ENCODE peak calls at places on chromosomes 6 and 20, in ten cellular contexts. One of them, this sample, is unnamed.

GRCh38 chr6:105988321-105988720 is 97.8 kb upstream of the PRDM1 start:
- DNase-seq in spleen: no peak
- DNase-seq in H1: no peak
- DNase-seq in HCT116: no peak
- DNase-seq in HL-60: no peak
- DNase-seq in SK-N-SH: no peak
- DNase-seq in stomach: no peak
- DNase-seq in HepG2: no peak
- DNase-seq in transverse colon: no peak
- DNase-seq in GM23338: no peak
- DNase-seq in this sample: no peak

GRCh38 chr6:138296786-138297185 is 78.5 kb upstream of the PBOV1 start:
- DNase-seq in spleen: no peak
- DNase-seq in H1: no peak
- DNase-seq in HCT116: no peak
- DNase-seq in HL-60: no peak
- DNase-seq in SK-N-SH: no peak
- DNase-seq in stomach: no peak
- DNase-seq in HepG2: no peak
- DNase-seq in transverse colon: no peak
- DNase-seq in GM23338: no peak
- DNase-seq in this sample: no peak

GRCh38 chr6:1423578-1423977 is 34.2 kb downstream of the FOXF2 start:
- DNase-seq in spleen: no peak
- DNase-seq in H1: no peak
- DNase-seq in HCT116: no peak
- DNase-seq in HL-60: no peak
- DNase-seq in SK-N-SH: no peak
- DNase-seq in stomach: no peak
- DNase-seq in HepG2: no peak
- DNase-seq in transverse colon: no peak
- DNase-seq in GM23338: no peak
- DNase-seq in this sample: no peak

GRCh38 chr6:24191346-24191745 is 65.3 kb downstream of the NRSN1 start:
- DNase-seq in spleen: no peak
- DNase-seq in H1: no peak
- DNase-seq in HCT116: no peak
- DNase-seq in HL-60: no peak
- DNase-seq in SK-N-SH: peak
- DNase-seq in stomach: no peak
- DNase-seq in HepG2: no peak
- DNase-seq in transverse colon: no peak
- DNase-seq in GM23338: no peak
- DNase-seq in this sample: no peak

GRCh38 chr6:70527071-70527737 is 39.5 kb upstream of the SDHAF4 start:
- DNase-seq in spleen: no peak
- DNase-seq in H1: no peak
- DNase-seq in HCT116: no peak
- DNase-seq in HL-60: no peak
- DNase-seq in SK-N-SH: no peak
- DNase-seq in stomach: no peak
- DNase-seq in HepG2: no peak
- DNase-seq in transverse colon: no peak
- DNase-seq in GM23338: no peak
- DNase-seq in this sample: no peak

GRCh38 chr20:59431014-59431413 is 130.6 kb downstream of the EDN3 start:
- DNase-seq in spleen: no peak
- DNase-seq in H1: no peak
- DNase-seq in HCT116: no peak
- DNase-seq in HL-60: no peak
- DNase-seq in SK-N-SH: peak
- DNase-seq in stomach: no peak
- DNase-seq in HepG2: no peak
- DNase-seq in transverse colon: no peak
- DNase-seq in GM23338: no peak
- DNase-seq in this sample: no peak

GRCh38 chr6:28215425-28215824 is 9.7 kb upstream of the ZSCAN9 start:
- DNase-seq in spleen: no peak
- DNase-seq in H1: no peak
- DNase-seq in HCT116: no peak
- DNase-seq in HL-60: no peak
- DNase-seq in SK-N-SH: no peak
- DNase-seq in stomach: no peak
- DNase-seq in HepG2: no peak
- DNase-seq in transverse colon: peak
- DNase-seq in GM23338: peak
- DNase-seq in this sample: no peak

GRCh38 chr20:23022849-23023248 is 12.3 kb upstream of the SSTR4 start:
- DNase-seq in spleen: no peak
- DNase-seq in H1: no peak
- DNase-seq in HCT116: no peak
- DNase-seq in HL-60: no peak
- DNase-seq in SK-N-SH: no peak
- DNase-seq in stomach: peak
- DNase-seq in HepG2: no peak
- DNase-seq in transverse colon: no peak
- DNase-seq in GM23338: no peak
- DNase-seq in this sample: no peak

GRCh38 chr20:25321991-25322390 is 68.6 kb downstream of the ABHD12 start:
- DNase-seq in spleen: no peak
- DNase-seq in H1: no peak
- DNase-seq in HCT116: no peak
- DNase-seq in HL-60: no peak
- DNase-seq in SK-N-SH: no peak
- DNase-seq in stomach: no peak
- DNase-seq in HepG2: no peak
- DNase-seq in transverse colon: no peak
- DNase-seq in GM23338: no peak
- DNase-seq in this sample: no peak

GRCh38 chr6:167094436-167094819 is 28.5 kb upstream of the CCR6 start:
- DNase-seq in spleen: no peak
- DNase-seq in H1: no peak
- DNase-seq in HCT116: no peak
- DNase-seq in HL-60: no peak
- DNase-seq in SK-N-SH: no peak
- DNase-seq in stomach: no peak
- DNase-seq in HepG2: no peak
- DNase-seq in transverse colon: no peak
- DNase-seq in GM23338: no peak
- DNase-seq in this sample: no peak
- TF ChIP-seq POLR2AphosphoS5 in spleen: no peak
- TF ChIP-seq POLR2AphosphoS5 in H1: no peak
- TF ChIP-seq POLR2AphosphoS5 in HCT116: no peak
- TF ChIP-seq POLR2AphosphoS5 in HL-60: no peak
- TF ChIP-seq POLR2AphosphoS5 in SK-N-SH: no peak
- TF ChIP-seq POLR2AphosphoS5 in stomach: no peak
- TF ChIP-seq POLR2AphosphoS5 in HepG2: no peak
- TF ChIP-seq POLR2AphosphoS5 in transverse colon: no peak
- TF ChIP-seq POLR2AphosphoS5 in GM23338: no peak
- TF ChIP-seq POLR2AphosphoS5 in this sample: no peak

GRCh38 chr6:36822506-36823269 is 16.6 kb downstream of the CPNE5 start:
- DNase-seq in spleen: no peak
- DNase-seq in H1: no peak
- DNase-seq in HCT116: no peak
- DNase-seq in HL-60: no peak
- DNase-seq in SK-N-SH: no peak
- DNase-seq in stomach: no peak
- DNase-seq in HepG2: no peak
- DNase-seq in transverse colon: no peak
- DNase-seq in GM23338: no peak
- DNase-seq in this sample: no peak

GRCh38 chr6:36823421-36824096 is 15.7 kb downstream of the CPNE5 start:
- DNase-seq in spleen: no peak
- DNase-seq in H1: no peak
- DNase-seq in HCT116: no peak
- DNase-seq in HL-60: no peak
- DNase-seq in SK-N-SH: no peak
- DNase-seq in stomach: no peak
- DNase-seq in HepG2: no peak
- DNase-seq in transverse colon: no peak
- DNase-seq in GM23338: no peak
- DNase-seq in this sample: no peak

GRCh38 chr6:36825452-36825851 is 13.8 kb downstream of the CPNE5 start:
- DNase-seq in spleen: no peak
- DNase-seq in H1: no peak
- DNase-seq in HCT116: no peak
- DNase-seq in HL-60: no peak
- DNase-seq in SK-N-SH: peak
- DNase-seq in stomach: no peak
- DNase-seq in HepG2: no peak
- DNase-seq in transverse colon: no peak
- DNase-seq in GM23338: no peak
- DNase-seq in this sample: no peak

GRCh38 chr6:36825996-36826395 is 13.2 kb downstream of the CPNE5 start:
- DNase-seq in spleen: no peak
- DNase-seq in H1: no peak
- DNase-seq in HCT116: no peak
- DNase-seq in HL-60: no peak
- DNase-seq in SK-N-SH: no peak
- DNase-seq in stomach: no peak
- DNase-seq in HepG2: no peak
- DNase-seq in transverse colon: no peak
- DNase-seq in GM23338: no peak
- DNase-seq in this sample: no peak

DNA sequence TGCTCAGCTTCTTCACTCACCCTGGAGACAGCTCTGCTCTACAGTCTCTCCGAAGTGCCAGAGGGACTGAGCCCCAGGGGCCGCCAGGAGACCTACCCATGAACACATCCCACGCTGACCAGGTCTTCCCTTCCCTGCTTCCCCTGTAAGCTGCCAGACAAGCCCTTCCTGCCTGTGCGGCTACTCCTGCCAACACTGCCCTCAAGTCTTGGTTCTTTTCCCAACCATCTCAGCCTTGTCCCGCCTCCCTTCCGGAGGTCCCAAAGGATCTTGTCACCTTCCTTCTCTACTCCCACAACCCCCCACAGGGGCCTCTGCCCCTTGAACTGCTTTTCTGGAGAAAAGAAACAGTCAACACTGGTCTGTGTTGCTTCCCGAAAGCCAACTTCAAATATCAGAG is 15.0 kb downstream of the CPNE5 start:
- DNase-seq in spleen: no peak
- DNase-seq in H1: no peak
- DNase-seq in HCT116: no peak
- DNase-seq in HL-60: no peak
- DNase-seq in SK-N-SH: no peak
- DNase-seq in stomach: no peak
- DNase-seq in HepG2: no peak
- DNase-seq in transverse colon: no peak
- DNase-seq in GM23338: no peak
- DNase-seq in this sample: no peak
- H3K27ac ChIP-seq in spleen: no peak
- H3K27ac ChIP-seq in H1: no peak
- H3K27ac ChIP-seq in HCT116: no peak
- H3K27ac ChIP-seq in HL-60: no peak
- H3K27ac ChIP-seq in SK-N-SH: no peak
- H3K27ac ChIP-seq in stomach: no peak
- H3K27ac ChIP-seq in HepG2: no peak
- H3K27ac ChIP-seq in transverse colon: no peak
- H3K27ac ChIP-seq in GM23338: no peak
- H3K27ac ChIP-seq in this sample: no peak

DNA sequence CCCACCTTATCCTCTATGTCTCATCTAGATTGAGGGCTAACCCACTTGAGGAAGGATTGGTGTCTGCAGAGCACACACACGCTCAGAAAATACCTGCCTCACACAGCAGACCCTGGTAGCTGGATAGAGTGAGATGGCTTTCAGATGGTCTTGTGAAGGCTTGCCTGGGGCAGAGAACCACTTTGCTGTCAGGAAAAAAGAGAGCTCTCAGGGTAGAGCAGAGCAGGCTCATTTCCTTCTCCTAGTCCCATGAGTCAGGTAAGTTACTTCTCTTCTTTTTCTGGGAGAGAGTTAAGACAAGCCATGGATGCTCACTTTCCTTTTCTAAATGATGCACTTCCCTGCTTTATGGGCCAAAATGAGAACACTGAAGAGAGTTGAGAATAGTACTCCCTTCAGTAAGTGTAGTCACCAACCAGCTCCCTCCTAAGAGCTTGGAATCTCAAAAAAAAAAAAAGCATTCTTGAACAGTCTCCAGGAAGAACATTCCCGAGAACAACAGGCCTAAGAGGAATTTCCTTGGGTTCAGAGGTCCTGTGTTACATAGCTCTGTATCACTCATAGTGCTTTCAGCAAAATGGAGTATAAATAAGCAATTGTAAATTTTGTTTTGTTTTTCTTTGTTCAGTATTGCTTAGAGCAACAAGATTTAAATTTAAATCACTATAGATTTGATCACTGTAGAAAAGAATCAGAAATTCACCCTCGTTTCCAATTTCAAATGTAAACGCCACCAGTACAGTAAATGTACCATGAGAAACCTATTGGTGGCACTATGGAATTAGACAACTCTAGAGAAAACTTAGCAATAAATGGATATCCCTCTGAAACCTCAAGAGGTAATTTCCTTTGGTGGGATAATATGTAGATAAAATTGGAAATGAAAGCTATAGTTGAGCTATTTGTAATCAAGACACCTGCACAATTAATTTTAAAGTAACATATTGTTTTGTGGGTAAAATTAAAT is 530.3 kb downstream of the RFPL4B start:
- DNase-seq in spleen: no peak
- DNase-seq in H1: no peak
- DNase-seq in HCT116: no peak
- DNase-seq in HL-60: no peak
- DNase-seq in SK-N-SH: peak
- DNase-seq in stomach: no peak
- DNase-seq in HepG2: no peak
- DNase-seq in transverse colon: no peak
- DNase-seq in GM23338: peak
- DNase-seq in this sample: no peak
- TF ChIP-seq POLR2AphosphoS5 in spleen: no peak
- TF ChIP-seq POLR2AphosphoS5 in H1: no peak
- TF ChIP-seq POLR2AphosphoS5 in HCT116: no peak
- TF ChIP-seq POLR2AphosphoS5 in HL-60: no peak
- TF ChIP-seq POLR2AphosphoS5 in SK-N-SH: peak
- TF ChIP-seq POLR2AphosphoS5 in stomach: no peak
- TF ChIP-seq POLR2AphosphoS5 in HepG2: no peak
- TF ChIP-seq POLR2AphosphoS5 in transverse colon: no peak
- TF ChIP-seq POLR2AphosphoS5 in GM23338: no peak
- TF ChIP-seq POLR2AphosphoS5 in this sample: no peak

DNA sequence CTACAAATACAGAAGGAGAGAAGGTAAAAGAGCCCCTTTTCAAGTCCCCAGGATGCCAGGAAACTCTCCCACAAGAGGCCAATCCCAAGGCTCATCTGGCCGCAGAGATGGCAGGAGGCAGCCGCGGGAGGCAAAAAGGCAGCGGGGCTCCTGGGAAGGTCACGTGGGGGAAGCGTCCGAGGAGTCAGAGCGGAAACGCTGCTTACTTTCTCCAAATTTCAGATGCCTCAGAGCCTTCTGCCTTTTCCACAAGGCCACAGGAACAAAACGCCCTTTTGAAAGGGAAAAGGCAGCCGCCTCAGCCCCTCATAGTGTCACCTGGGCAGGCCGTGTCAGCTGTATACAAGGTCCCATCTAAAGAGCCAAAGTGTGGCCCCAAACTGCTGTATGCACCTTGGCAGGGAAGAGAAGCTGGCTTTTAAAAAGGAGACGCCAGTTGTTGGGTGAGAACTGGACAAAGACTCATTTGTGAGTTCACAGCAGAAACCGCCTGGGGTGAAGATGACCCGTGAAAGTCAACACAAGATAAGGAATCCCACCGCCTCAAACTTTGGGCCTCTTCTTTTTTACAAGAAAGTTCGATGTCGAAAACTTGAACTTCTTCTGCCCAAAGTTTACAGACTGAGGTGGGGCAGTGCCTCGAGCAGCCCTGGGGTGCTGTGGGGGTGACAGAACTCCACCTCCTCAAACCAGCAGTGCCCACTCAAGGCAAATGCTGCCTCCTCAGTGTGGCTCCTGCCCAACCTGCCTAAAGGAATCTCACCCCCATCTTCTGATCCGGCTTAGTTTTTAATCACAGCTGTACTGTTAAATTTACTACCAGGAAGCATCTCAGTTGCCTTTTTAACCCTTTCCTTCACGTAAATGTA is 45.4 kb downstream of the EZR start:
- DNase-seq in spleen: no peak
- DNase-seq in H1: no peak
- DNase-seq in HCT116: no peak
- DNase-seq in HL-60: no peak
- DNase-seq in SK-N-SH: no peak
- DNase-seq in stomach: no peak
- DNase-seq in HepG2: no peak
- DNase-seq in transverse colon: no peak
- DNase-seq in GM23338: no peak
- DNase-seq in this sample: peak
- H3K27ac ChIP-seq in spleen: no peak
- H3K27ac ChIP-seq in H1: no peak
- H3K27ac ChIP-seq in HCT116: peak
- H3K27ac ChIP-seq in HL-60: no peak
- H3K27ac ChIP-seq in SK-N-SH: no peak
- H3K27ac ChIP-seq in stomach: no peak
- H3K27ac ChIP-seq in HepG2: no peak
- H3K27ac ChIP-seq in transverse colon: peak
- H3K27ac ChIP-seq in GM23338: peak
- H3K27ac ChIP-seq in this sample: peak